ENCODE peak calls at places on chromosomes 6 and 20, in seven cellular contexts. E is posterior cingulate gyrus, A is brain microvascular endothelial cell, B is ELR, F is A549, U is activated T-cell treated with anti-CD3 and anti-CD28 coated beads for 1 hour, P is iPS-NIHi11. S is an unnamed sample.

GRCh38 chr6:66897576-66897975 is 1190.5 kb upstream of the EYS start:
- DNase-seq in E (no peak), A (no peak), B (peak; percentile 9), F (no peak), U (no peak), P (no peak), S (no peak)

GRCh38 chr6:90285611-90286381 is 10.8 kb downstream of the BACH2 start:
- DNase-seq in E (peak; percentile 67), A (peak; percentile 92), B (peak; percentile 87), F (peak; percentile 38), U (peak; percentile 27), P (peak; percentile 79), S (peak; percentile 45)

GRCh38 chr20:40719330-40719729 is 30.3 kb upstream of the MAFB start:
- DNase-seq in E (no peak), A (no peak), B (no peak), F (no peak), U (no peak), P (no peak), S (no peak)

GRCh38 chr6:34301408-34301807 is 52.6 kb upstream of the SMIM29 start:
- DNase-seq in E (no peak), A (peak; percentile 59), B (peak; percentile 15), F (no peak), U (no peak), P (no peak), S (peak; percentile 42)

GRCh38 chr20:4507288-4507719 is 214.4 kb upstream of the PRND start:
- DNase-seq in E (no peak), A (peak; percentile 52), B (peak; percentile 91), F (no peak), U (no peak), P (no peak), S (no peak)

GRCh38 chr6:110356778-110357177 is 1.4 kb downstream of the METTL24 start:
- DNase-seq in E (no peak), A (no peak), B (no peak), F (no peak), U (no peak), P (no peak), S (no peak)

GRCh38 chr20:23156170-23156841 is 70.2 kb upstream of the CD93 start:
- DNase-seq in E (no peak), A (peak; percentile 82), B (peak; percentile 89), F (peak; percentile 52), U (no peak), P (no peak), S (no peak)

GRCh38 chr6:154932562-154933027 is 62.5 kb upstream of the TIAM2 start:
- DNase-seq in E (no peak), A (peak; percentile 43), B (peak; percentile 84), F (peak; percentile 36), U (no peak), P (peak; percentile 52), S (no peak)

GRCh38 chr20:57849126-57849867 is 139.5 kb upstream of the PMEPA1 start:
- DNase-seq in E (no peak), A (no peak), B (no peak), F (no peak), U (no peak), P (no peak), S (no peak)

GRCh38 chr6:161379828-161380598 is 106.2 kb upstream of the AGPAT4 start:
- DNase-seq in E (no peak), A (no peak), B (no peak), F (no peak), U (no peak), P (no peak), S (peak; percentile 89)

GRCh38 chr6:85600713-85601313 is 7.2 kb upstream of the SNX14 start:
- DNase-seq in E (no peak), A (no peak), B (no peak), F (no peak), U (no peak), P (no peak), S (no peak)

GRCh38 chr6:17442196-17442595 is 48.8 kb downstream of the CAP2 start:
- DNase-seq in E (no peak), A (no peak), B (no peak), F (no peak), U (no peak), P (no peak), S (no peak)

GRCh38 chr6:148471624-148472494 is 129.2 kb downstream of the SASH1 start:
- DNase-seq in E (no peak), A (peak; percentile 86), B (no peak), F (no peak), U (no peak), P (no peak), S (no peak)

GRCh38 chr20:58555078-58555765 is 40.0 kb upstream of the APCDD1L start:
- DNase-seq in E (no peak), A (peak; percentile 53), B (peak; percentile 96), F (peak; percentile 21), U (no peak), P (no peak), S (no peak)

GRCh38 chr6:3856576-3856975 is 7.4 kb downstream of the FAM50B start:
- DNase-seq in E (no peak), A (no peak), B (no peak), F (no peak), U (no peak), P (no peak), S (no peak)

GRCh38 chr6:39389372-39389767 is 66.9 kb upstream of the KCNK16 start:
- DNase-seq in E (no peak), A (peak; percentile 5), B (peak; percentile 36), F (peak; percentile 4), U (no peak), P (peak; percentile 59), S (no peak)

GRCh38 chr20:60792941-60793340 is 459.1 kb upstream of the CDH4 start:
- DNase-seq in E (no peak), A (no peak), B (no peak), F (no peak), U (no peak), P (no peak), S (no peak)

GRCh38 chr6:88870728-88871330 is 92.6 kb downstream of the RNGTT start:
- DNase-seq in E (no peak), A (peak; percentile 63), B (peak; percentile 74), F (peak; percentile 3), U (peak; percentile 22), P (peak; percentile 32), S (peak; percentile 75)

GRCh38 chr20:50628326-50628725 is 63.0 kb downstream of the RIPOR3 start:
- DNase-seq in E (no peak), A (no peak), B (no peak), F (no peak), U (no peak), P (no peak), S (no peak)

GRCh38 chr6:27605401-27606342 is 132.8 kb upstream of the ZNF184 start:
- DNase-seq in E (no peak), A (peak; percentile 92), B (peak; percentile 92), F (no peak), U (no peak), P (peak; percentile 58), S (peak; percentile 66)

GRCh38 chr20:35511814-35512420 is 17.5 kb downstream of the C20orf173 start:
- DNase-seq in E (no peak), A (peak; percentile 33), B (peak; percentile 63), F (peak; percentile 34), U (no peak), P (peak; percentile 49), S (peak; percentile 37)

GRCh38 chr6:43708857-43709653 is 21.5 kb upstream of the MRPS18A start:
- DNase-seq in E (no peak), A (peak; percentile 61), B (peak; percentile 59), F (no peak), U (no peak), P (no peak), S (no peak)

GRCh38 chr6:44041461-44042260 is 85.6 kb downstream of the MRPL14 start:
- DNase-seq in E (peak; percentile 47), A (peak; percentile 96), B (peak; percentile 98), F (peak; percentile 57), U (no peak), P (no peak), S (peak; percentile 83)

GRCh38 chr20:63129376-63129965 is 86.5 kb downstream of the YTHDF1 start:
- DNase-seq in E (no peak), A (no peak), B (no peak), F (no peak), U (no peak), P (no peak), S (no peak)

GRCh38 chr6:46606318-46606717 is 46.3 kb downstream of the CYP39A1 start:
- DNase-seq in E (no peak), A (no peak), B (no peak), F (no peak), U (no peak), P (no peak), S (no peak)

GRCh38 chr6:34056301-34056700 is 89.6 kb downstream of the GRM4 start:
- DNase-seq in E (no peak), A (peak; percentile 12), B (peak; percentile 52), F (no peak), U (no peak), P (peak; percentile 94), S (peak; percentile 88)

GRCh38 chr6:161367472-161367871 is 93.6 kb upstream of the AGPAT4 start:
- DNase-seq in E (no peak), A (no peak), B (no peak), F (no peak), U (no peak), P (no peak), S (no peak)

GRCh38 chr6:19943042-19943441 is 105.9 kb downstream of the ID4 start:
- DNase-seq in E (no peak), A (no peak), B (no peak), F (no peak), U (no peak), P (no peak), S (no peak)

GRCh38 chr6:156563710-156564109 is 213.5 kb upstream of the ARID1B start:
- DNase-seq in E (no peak), A (no peak), B (no peak), F (no peak), U (no peak), P (no peak), S (no peak)

GRCh38 chr20:51082988-51083387 is 60.1 kb upstream of the KCNG1 start:
- DNase-seq in E (no peak), A (no peak), B (no peak), F (no peak), U (no peak), P (no peak), S (no peak)

GRCh38 chr6:12020187-12020791 is 8.2 kb downstream of the HIVEP1 start:
- DNase-seq in E (no peak), A (no peak), B (no peak), F (no peak), U (no peak), P (no peak), S (no peak)

GRCh38 chr20:20843982-20844381 is 131.5 kb upstream of the RALGAPA2 start:
- DNase-seq in E (no peak), A (no peak), B (no peak), F (no peak), U (no peak), P (peak; percentile 75), S (peak; percentile 12)

GRCh38 chr6:145815351-145815772 is 767 bp upstream of the FBXO30 start:
- DNase-seq in E (peak; percentile 29), A (peak; percentile 18), B (peak; percentile 52), F (peak; percentile 33), U (no peak), P (peak; percentile 56), S (peak; percentile 45)

GRCh38 chr6:31865205-31866118 is 2.8 kb upstream of the NEU1 start:
- DNase-seq in E (no peak), A (no peak), B (no peak), F (no peak), U (no peak), P (no peak), S (no peak)

GRCh38 chr6:42224222-42225042 is 6.8 kb upstream of the MRPS10 start:
- DNase-seq in E (no peak), A (peak; percentile 78), B (peak; percentile 98), F (peak; percentile 56), U (no peak), P (no peak), S (no peak)

GRCh38 chr20:52564594-52564993 is 373.0 kb upstream of the ZFP64 start:
- DNase-seq in E (no peak), A (no peak), B (no peak), F (no peak), U (no peak), P (no peak), S (no peak)

GRCh38 chr6:150269857-150270223 is 99.0 kb upstream of the IYD start:
- DNase-seq in E (no peak), A (no peak), B (peak; percentile 63), F (peak; percentile 46), U (no peak), P (peak; percentile 53), S (peak; percentile 80)

GRCh38 chr20:5039255-5039657 is 37.9 kb upstream of the SLC23A2 start:
- DNase-seq in E (no peak), A (no peak), B (no peak), F (no peak), U (peak; percentile 6), P (no peak), S (no peak)